ENCODE peak calls at places on chromosomes 2 and 18, in nine cellular contexts. V is activated CD4-positive, alpha-beta T cell treated with anti-CD3 and anti-CD28 coated beads, Interleukin-2, amount 10 ng/mL, durations not matched to agents 24 days and 14 days; Q is DMS53; P is AG10803; Z is stromal cell of bone marrow; D is T-cell; N is EL; B is GM12892; L is epithelial cell of esophagus. E is an unnamed sample.

GRCh38 chr2:77521931-77522470 is at the start of gene LRRTM4:
- DNase-seq in V (no peak), Q (peak), P (no peak), Z (peak), D (no peak), N (no peak), B (no peak), L (no peak), E (no peak)

GRCh38 chr2:144357623-144358400 is 162.1 kb downstream of the ZEB2 start:
- DNase-seq in V (peak), Q (peak), P (peak), Z (peak), D (no peak), N (peak), B (peak), L (peak), E (no peak)

GRCh38 chr2:172664766-172665165 is 70.9 kb upstream of the RAPGEF4 start:
- DNase-seq in V (no peak), Q (no peak), P (peak), Z (no peak), D (no peak), N (no peak), B (no peak), L (no peak), E (no peak)

GRCh38 chr2:231398585-231398984 is 3.1 kb downstream of the B3GNT7 start:
- DNase-seq in V (no peak), Q (no peak), P (no peak), Z (no peak), D (no peak), N (no peak), B (no peak), L (no peak), E (no peak)

GRCh38 chr2:144456680-144457079 is 63.2 kb downstream of the ZEB2 start:
- DNase-seq in V (no peak), Q (no peak), P (peak), Z (peak), D (no peak), N (peak), B (no peak), L (peak), E (peak)

GRCh38 chr2:39934851-39935250 is 155.8 kb upstream of the THUMPD2 start:
- DNase-seq in V (no peak), Q (no peak), P (no peak), Z (no peak), D (no peak), N (no peak), B (no peak), L (no peak), E (no peak)

GRCh38 chr2:33409417-33409955 is 67.0 kb upstream of the RASGRP3 start:
- DNase-seq in V (no peak), Q (no peak), P (no peak), Z (no peak), D (no peak), N (no peak), B (no peak), L (peak), E (no peak)

GRCh38 chr2:643761-644160 is 33.4 kb downstream of the TMEM18 start:
- DNase-seq in V (no peak), Q (no peak), P (no peak), Z (no peak), D (no peak), N (no peak), B (no peak), L (no peak), E (no peak)

GRCh38 chr2:189210250-189211075 is 30.9 kb upstream of the COL5A2 start:
- DNase-seq in V (no peak), Q (peak), P (peak), Z (peak), D (no peak), N (peak), B (no peak), L (peak), E (no peak)

GRCh38 chr2:237517163-237517562 is 30.1 kb downstream of the MLPH start:
- DNase-seq in V (no peak), Q (no peak), P (no peak), Z (no peak), D (no peak), N (no peak), B (no peak), L (no peak), E (no peak)

GRCh38 chr2:204110250-204111183 is 174.0 kb downstream of the ICOS start:
- DNase-seq in V (peak), Q (no peak), P (peak), Z (no peak), D (peak), N (peak), B (no peak), L (no peak), E (peak)

GRCh38 chr2:224405841-224406370 is 4.0 kb upstream of the FAM124B start:
- DNase-seq in V (no peak), Q (no peak), P (no peak), Z (no peak), D (no peak), N (no peak), B (no peak), L (peak), E (no peak)

GRCh38 chr2:68811364-68811763 is 59.8 kb downstream of the BMP10 start:
- DNase-seq in V (no peak), Q (no peak), P (no peak), Z (peak), D (no peak), N (peak), B (no peak), L (peak), E (no peak)

GRCh38 chr2:74512744-74513604 is 1.3 kb upstream of the TLX2 start:
- DNase-seq in V (no peak), Q (no peak), P (no peak), Z (no peak), D (no peak), N (no peak), B (no peak), L (no peak), E (no peak)

GRCh38 chr2:160566717-160567116 is 73.1 kb upstream of the RBMS1 start:
- DNase-seq in V (no peak), Q (no peak), P (peak), Z (peak), D (no peak), N (no peak), B (no peak), L (peak), E (no peak)

GRCh38 chr2:136248242-136248641 is 130.3 kb upstream of the CXCR4 start:
- DNase-seq in V (no peak), Q (peak), P (peak), Z (peak), D (no peak), N (no peak), B (no peak), L (peak), E (no peak)

GRCh38 chr2:182081602-182082260 is 96.1 kb downstream of the PPP1R1C start:
- DNase-seq in V (no peak), Q (peak), P (no peak), Z (no peak), D (no peak), N (no peak), B (no peak), L (peak), E (no peak)

GRCh38 chr2:27624943-27625342 is 3.9 kb downstream of the CCDC121 start:
- DNase-seq in V (no peak), Q (no peak), P (no peak), Z (no peak), D (no peak), N (no peak), B (no peak), L (no peak), E (no peak)

GRCh38 chr18:23115683-23116096 is 19.6 kb upstream of the CABLES1 start:
- DNase-seq in V (no peak), Q (peak), P (peak), Z (peak), D (no peak), N (peak), B (no peak), L (peak), E (no peak)

GRCh38 chr2:134098258-134098785 is 155.6 kb upstream of the MGAT5 start:
- DNase-seq in V (no peak), Q (no peak), P (no peak), Z (no peak), D (no peak), N (no peak), B (no peak), L (no peak), E (no peak)

GRCh38 chr2:187138240-187138639 is 289.3 kb upstream of the ZSWIM2 start:
- DNase-seq in V (no peak), Q (peak), P (peak), Z (peak), D (no peak), N (peak), B (no peak), L (peak), E (no peak)

GRCh38 chr2:200525882-200526651 is at the start of gene SGO2:
- DNase-seq in V (peak), Q (peak), P (peak), Z (peak), D (peak), N (peak), B (peak), L (peak), E (peak)

GRCh38 chr2:239102266-239102665 is 254.4 kb downstream of the TWIST2 start:
- DNase-seq in V (no peak), Q (no peak), P (no peak), Z (no peak), D (no peak), N (no peak), B (no peak), L (no peak), E (no peak)

E was measured in immature natural killer cell.